ENCODE peak calls at places on chromosomes 16 and 17, in four cellular contexts. T, H, Q and Y are unnamed samples.
A peak's percentile ranks its signal among the peaks of the same experiment; 100 is the strongest.

GRCh38 chr17:64706224-64707076 is 44.3 kb upstream of the SMURF2 start:
- DNase-seq in Q (peak; percentile 46), H (no peak), T (no peak), Y (no peak)

GRCh38 chr16:87057291-87057881 is 259.8 kb downstream of the C16orf95 start:
- DNase-seq in H (peak; percentile 43), Q (no peak), T (peak; percentile 50), Y (no peak)

GRCh38 chr17:7950578-7950977 is 18.6 kb downstream of the CNTROB start:
- DNase-seq in Q (no peak), T (no peak), H (no peak), Y (no peak)

GRCh38 chr16:64356267-64356666 is 765.6 kb downstream of the CDH11 start:
- DNase-seq in Q (no peak), H (no peak), T (no peak), Y (no peak)

GRCh38 chr17:8021565-8022357 is 17.1 kb upstream of the ALOX15B start:
- DNase-seq in T (no peak), Q (no peak), H (no peak), Y (no peak)

GRCh38 chr17:81212365-81212764 is 10.4 kb downstream of the CEP131 start:
- DNase-seq in T (no peak), Q (no peak), H (no peak), Y (no peak)

GRCh38 chr17:72677714-72678390 is 414.6 kb downstream of the SLC39A11 start:
- DNase-seq in T (no peak), Q (no peak), H (no peak), Y (no peak)

GRCh38 chr16:19822534-19822933 is 62.1 kb downstream of the GPRC5B start:
- DNase-seq in T (no peak), H (no peak), Q (no peak), Y (no peak)

GRCh38 chr16:70484867-70485266 is 30.5 kb downstream of the FCSK start:
- DNase-seq in Q (no peak), T (no peak), H (no peak), Y (no peak)

GRCh38 chr16:4723071-4723767 is 10.9 kb downstream of the ANKS3 start:
- DNase-seq in T (no peak), Q (no peak), H (no peak), Y (no peak)

GRCh38 chr16:68283840-68284595 is 19.7 kb downstream of the SLC7A6 start:
- DNase-seq in T (no peak), Q (no peak), H (no peak), Y (no peak)

GRCh38 chr17:61284174-61284573 is 115.5 kb upstream of the TBX2 start:
- DNase-seq in T (no peak), Q (no peak), H (no peak), Y (no peak)

GRCh38 chr17:6796017-6796886 is 20.2 kb downstream of the FBXO39 start:
- DNase-seq in Q (peak; percentile 86), T (no peak), H (no peak), Y (no peak)

GRCh38 chr16:3348547-3349167 is 7.0 kb upstream of the OR2C1 start:
- DNase-seq in H (peak; percentile 67), T (no peak), Q (no peak), Y (no peak)

DNA sequence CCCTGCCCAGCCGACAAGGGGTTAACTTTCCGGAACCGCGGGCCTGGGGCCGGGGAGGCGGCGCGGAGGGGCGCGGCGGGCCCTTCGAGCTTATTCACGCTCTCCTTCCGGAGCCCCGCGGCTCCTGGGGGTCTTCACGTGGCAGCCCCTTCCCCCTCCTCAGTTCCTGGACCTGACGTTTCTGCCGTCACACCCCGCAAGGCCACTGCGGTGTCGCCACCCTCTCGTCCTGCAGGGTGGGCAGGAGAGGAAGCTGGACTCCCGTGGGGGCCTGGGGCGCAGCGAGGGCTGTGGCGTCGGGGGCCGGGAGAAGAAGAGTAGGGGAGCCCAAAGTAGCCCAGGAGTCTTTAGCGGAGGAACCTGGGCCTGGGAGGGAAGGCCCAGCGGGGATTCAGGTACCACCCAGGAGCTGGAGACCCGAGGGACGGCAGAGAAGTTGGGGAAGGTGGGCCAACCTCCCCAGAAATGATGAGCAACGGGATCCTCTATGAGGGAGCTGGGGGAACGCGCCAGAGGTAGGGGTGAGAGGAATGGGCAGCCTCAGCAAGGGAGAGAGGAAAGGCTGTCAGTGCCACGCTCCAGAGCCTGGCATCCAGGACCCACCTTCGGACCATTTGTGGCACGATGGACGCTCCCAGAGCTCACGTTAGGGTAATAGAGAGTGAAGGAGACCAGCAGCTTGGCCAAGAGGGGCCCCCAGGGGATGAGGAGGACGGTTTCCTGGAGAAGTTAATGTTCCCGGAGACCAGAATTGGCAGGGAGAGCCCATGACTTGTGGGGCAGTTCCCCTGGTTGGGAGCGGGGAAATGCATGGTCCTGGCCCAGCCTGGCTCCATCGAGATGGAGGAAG is 3.3 kb upstream of the HIC1 start:
- DNase-seq in T (no peak), Q (no peak), H (no peak), Y (no peak)
- TF ChIP-seq ELF4 in T (no peak), Q (no peak), H (no peak), Y (no peak)

GRCh38 chr16:74271879-74272278 is 24.7 kb upstream of the PSMD7 start:
- DNase-seq in Q (no peak), T (no peak), H (no peak), Y (no peak)
- TF ChIP-seq ELF4 in Q (no peak), T (no peak), H (no peak), Y (no peak)

GRCh38 chr17:4772235-4772613 is 538 bp downstream of the TM4SF5 start:
- DNase-seq in T (no peak), Q (no peak), H (no peak), Y (no peak)
- TF ChIP-seq ELF4 in T (no peak), Q (no peak), H (no peak), Y (no peak)

DNA sequence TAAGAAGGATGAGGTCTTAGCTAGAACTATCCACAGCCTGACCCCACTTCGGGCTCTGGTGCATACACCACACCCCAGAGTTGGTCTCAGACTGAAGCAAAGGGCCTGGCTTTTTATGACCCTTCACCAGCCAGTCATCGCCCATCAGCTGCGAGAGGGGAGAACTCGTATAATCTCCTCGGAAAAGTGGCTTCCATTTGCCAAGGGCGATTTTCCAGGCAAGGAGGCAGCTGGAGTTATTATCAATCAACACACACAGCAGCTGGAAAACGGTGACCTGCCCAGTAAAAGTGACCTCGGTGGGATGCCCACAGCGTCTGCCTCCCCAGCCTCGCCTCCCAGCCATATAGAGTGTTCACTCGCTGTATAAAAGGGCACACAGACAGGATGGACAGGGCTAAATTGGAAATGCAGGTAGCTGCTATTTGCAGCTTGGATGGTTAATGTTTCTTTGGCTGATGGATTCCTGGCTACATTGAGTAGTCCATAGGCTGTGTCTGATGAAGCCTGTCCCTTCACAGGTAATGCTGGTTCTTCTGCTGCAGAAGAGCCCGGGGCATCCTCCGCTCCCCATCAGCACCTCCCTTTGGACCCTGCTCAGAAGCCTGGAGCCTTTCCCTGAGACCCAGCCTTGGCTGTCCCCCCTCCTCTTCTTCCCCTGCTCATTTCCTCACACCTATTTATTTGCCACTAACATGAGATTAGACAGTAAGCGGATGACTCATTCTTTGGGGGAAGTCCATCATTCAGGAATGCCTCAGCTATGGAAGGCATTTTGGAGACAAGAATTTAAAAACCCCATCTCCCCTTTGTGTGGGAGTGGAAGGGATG is 45.7 kb downstream of the TMEM186 start:
- DNase-seq in Q (peak; percentile 76), T (no peak), H (no peak), Y (no peak)
- TF ChIP-seq ELF4 in Q (no peak), T (no peak), H (no peak), Y (no peak)

GRCh38 chr17:70868134-70868533 is 698.8 kb downstream of the KCNJ2 start:
- DNase-seq in T (no peak), H (no peak), Q (no peak), Y (no peak)
- TF ChIP-seq ELF4 in T (no peak), H (no peak), Q (no peak), Y (no peak)

GRCh38 chr17:1365445-1366039 is 34.5 kb downstream of the YWHAE start:
- DNase-seq in Q (peak; percentile 70), H (peak; percentile 40), T (peak; percentile 53), Y (peak; percentile 67)
- TF ChIP-seq ELF4 in Q (no peak), H (no peak), T (no peak), Y (no peak)

GRCh38 chr16:55057866-55058265 is 127.2 kb downstream of the IRX5 start:
- DNase-seq in H (no peak), Q (no peak), T (no peak), Y (no peak)

GRCh38 chr16:55061126-55061525 is 130.5 kb downstream of the IRX5 start:
- DNase-seq in T (no peak), Q (no peak), H (no peak), Y (no peak)

GRCh38 chr16:55059146-55059545 is 128.5 kb downstream of the IRX5 start:
- DNase-seq in H (no peak), Q (no peak), T (no peak), Y (no peak)

GRCh38 chr16:55058576-55058975 is 127.9 kb downstream of the IRX5 start:
- DNase-seq in H (no peak), Q (no peak), T (no peak), Y (no peak)

DNA sequence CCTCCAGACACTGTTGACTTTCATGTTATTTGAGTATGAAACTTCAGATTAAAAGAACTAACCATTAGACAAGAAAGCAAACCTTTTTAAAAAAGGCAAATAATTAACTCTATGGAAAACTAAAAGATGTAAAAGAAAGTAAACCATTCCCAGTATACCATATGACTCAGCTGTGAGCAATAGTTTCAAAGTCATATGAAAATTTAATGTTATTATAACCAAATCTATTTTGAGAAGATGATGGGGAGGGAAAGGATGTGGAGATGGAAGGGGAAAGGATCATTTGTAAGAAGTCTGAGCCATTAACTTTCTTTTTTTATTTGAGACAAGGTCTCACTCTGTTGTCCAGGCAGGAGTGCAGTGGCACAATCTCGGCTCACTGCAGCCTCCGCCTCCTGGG is 131.8 kb downstream of the IRX5 start:
- DNase-seq in T (no peak), Q (no peak), H (no peak), Y (no peak)
- TF ChIP-seq ELF4 in T (no peak), Q (no peak), H (no peak), Y (no peak)

DNA sequence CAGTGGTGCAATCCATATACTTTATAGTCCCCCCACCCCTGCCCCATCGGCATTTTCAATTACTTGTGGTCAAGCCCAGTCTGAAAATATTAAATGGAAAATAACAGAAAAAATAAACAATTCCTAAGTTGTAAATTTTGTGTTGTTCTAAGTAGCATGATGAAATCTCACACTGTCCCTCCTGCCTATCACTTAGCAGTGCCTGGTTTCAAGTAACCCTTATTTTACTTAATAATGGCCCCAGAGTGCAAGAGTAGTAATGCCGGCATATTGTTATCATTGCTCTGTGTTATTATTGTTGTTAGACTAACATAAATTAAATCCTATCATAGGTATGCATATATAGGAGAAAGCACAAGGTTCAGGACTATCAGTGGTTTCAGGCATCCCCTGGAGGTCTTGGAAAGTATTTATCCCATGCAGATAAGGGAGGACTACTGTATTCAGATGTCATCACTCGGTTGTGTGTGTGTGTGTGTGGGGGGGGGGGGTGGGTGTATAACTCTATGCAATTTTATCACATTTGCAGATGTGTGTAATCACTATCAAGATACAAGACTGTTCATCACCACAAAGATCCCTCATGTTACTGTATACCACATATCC is 9.3 kb downstream of the UBE2G1 start:
- DNase-seq in H (no peak), Q (no peak), T (no peak), Y (no peak)
- TF ChIP-seq ELF4 in H (no peak), Q (no peak), T (no peak), Y (no peak)